ENCODE peak calls at places on chromosomes 16 and 17, in eight cellular contexts. B, F, I, W, V, D, K and J are unnamed samples.

GRCh38 chr16:85735225-85735722 is 15.6 kb downstream of the C16orf74 start:
- DNase-seq in I (no peak), B (peak; percentile 71), D (no peak), W (no peak), F (peak; percentile 84), V (no peak), K (peak; percentile 88), J (no peak)

GRCh38 chr17:76076765-76077581 is 2.0 kb upstream of the ZACN start:
- DNase-seq in I (no peak), K (no peak), V (no peak), B (peak; percentile 78), F (no peak), D (no peak), W (no peak), J (no peak)

GRCh38 chr17:50114849-50115357 is 15.1 kb downstream of the SAMD14 start:
- DNase-seq in D (no peak), W (peak; percentile 66), I (peak; percentile 87), F (no peak), V (peak; percentile 70), B (peak; percentile 35), K (peak; percentile 80), J (peak; percentile 77)

GRCh38 chr16:1770328-1771071 is 843 bp downstream of the NME3 start:
- DNase-seq in V (peak; percentile 81), I (peak; percentile 47), W (no peak), B (peak; percentile 28), F (peak; percentile 66), D (no peak), K (peak; percentile 18), J (no peak)

GRCh38 chr17:63552211-63552610 is 1.9 kb downstream of the DCAF7 start:
- DNase-seq in K (no peak), B (no peak), V (no peak), D (no peak), I (no peak), W (no peak), F (no peak), J (no peak)

GRCh38 chr16:3857189-3858013 is 23.1 kb downstream of the CREBBP start:
- DNase-seq in I (peak; percentile 65), V (no peak), F (no peak), D (no peak), B (no peak), W (no peak), K (no peak), J (no peak)

GRCh38 chr16:75246504-75247205 is 4.8 kb downstream of the BCAR1 start:
- DNase-seq in F (no peak), I (no peak), W (no peak), V (no peak), B (no peak), D (no peak), K (no peak), J (no peak)

GRCh38 chr16:75380870-75381269 is 52.4 kb downstream of the CFDP1 start:
- DNase-seq in K (no peak), W (no peak), D (no peak), B (no peak), F (no peak), V (no peak), I (no peak), J (no peak)

GRCh38 chr17:82238562-82239201 is 9.8 kb downstream of the SLC16A3 start:
- DNase-seq in F (peak; percentile 77), B (peak; percentile 67), D (no peak), V (peak; percentile 93), W (no peak), I (peak; percentile 95), K (no peak), J (peak; percentile 70)

GRCh38 chr17:14950216-14950615 is 314.9 kb downstream of the PMP22 start:
- DNase-seq in B (no peak), V (no peak), D (no peak), I (no peak), F (no peak), W (no peak), K (no peak), J (no peak)

GRCh38 chr16:86401119-86401518 is 109.2 kb upstream of the FOXF1 start:
- DNase-seq in F (no peak), V (no peak), K (no peak), B (no peak), W (no peak), I (no peak), D (no peak), J (no peak)

GRCh38 chr17:4953461-4953961 is 2.6 kb downstream of the ENO3 start:
- DNase-seq in B (no peak), W (no peak), D (no peak), V (no peak), K (no peak), F (no peak), I (no peak), J (peak; percentile 58)

GRCh38 chr16:24992696-24993095 is 22.5 kb downstream of the ARHGAP17 start:
- DNase-seq in V (no peak), I (no peak), W (no peak), K (no peak), D (no peak), F (no peak), B (no peak), J (no peak)

GRCh38 chr16:24988593-24989338 is 26.4 kb downstream of the ARHGAP17 start:
- DNase-seq in V (peak; percentile 86), W (peak; percentile 30), I (peak; percentile 54), K (peak; percentile 38), B (no peak), F (no peak), D (no peak), J (peak; percentile 45)

GRCh38 chr16:24990803-24991202 is 24.4 kb downstream of the ARHGAP17 start:
- DNase-seq in D (no peak), F (no peak), V (no peak), B (no peak), K (no peak), I (no peak), W (no peak), J (no peak)

GRCh38 chr16:24989417-24989978 is 25.7 kb downstream of the ARHGAP17 start:
- DNase-seq in B (no peak), D (no peak), V (no peak), F (no peak), I (no peak), W (no peak), K (no peak), J (no peak)

GRCh38 chr16:24991349-24991748 is 23.8 kb downstream of the ARHGAP17 start:
- DNase-seq in F (no peak), I (no peak), D (no peak), V (no peak), B (no peak), W (no peak), K (peak; percentile 32), J (no peak)
- H3K27ac ChIP-seq in F (no peak overlapping the region), I (no peak overlapping the region), D (peak overlapping the region; percentile 92), V (no peak overlapping the region), B (no peak overlapping the region), W (peak overlapping the region; percentile 35), K (no peak overlapping the region), J (no peak overlapping the region)

GRCh38 chr17:10031102-10031501 is 126.0 kb upstream of the RCVRN start:
- DNase-seq in B (no peak), W (no peak), K (no peak), V (no peak), I (no peak), D (no peak), F (no peak), J (no peak)
- H3K4me1 ChIP-seq in B (no peaks in the 10 kb centered on the region), W (peaks cover 8% of the 10 kb centered on the region), K (no peaks in the 10 kb centered on the region), V (no peaks in the 10 kb centered on the region), I (no peaks in the 10 kb centered on the region), D (no peaks in the 10 kb centered on the region), F (no peaks in the 10 kb centered on the region), J (no peaks in the 10 kb centered on the region)

DNA sequence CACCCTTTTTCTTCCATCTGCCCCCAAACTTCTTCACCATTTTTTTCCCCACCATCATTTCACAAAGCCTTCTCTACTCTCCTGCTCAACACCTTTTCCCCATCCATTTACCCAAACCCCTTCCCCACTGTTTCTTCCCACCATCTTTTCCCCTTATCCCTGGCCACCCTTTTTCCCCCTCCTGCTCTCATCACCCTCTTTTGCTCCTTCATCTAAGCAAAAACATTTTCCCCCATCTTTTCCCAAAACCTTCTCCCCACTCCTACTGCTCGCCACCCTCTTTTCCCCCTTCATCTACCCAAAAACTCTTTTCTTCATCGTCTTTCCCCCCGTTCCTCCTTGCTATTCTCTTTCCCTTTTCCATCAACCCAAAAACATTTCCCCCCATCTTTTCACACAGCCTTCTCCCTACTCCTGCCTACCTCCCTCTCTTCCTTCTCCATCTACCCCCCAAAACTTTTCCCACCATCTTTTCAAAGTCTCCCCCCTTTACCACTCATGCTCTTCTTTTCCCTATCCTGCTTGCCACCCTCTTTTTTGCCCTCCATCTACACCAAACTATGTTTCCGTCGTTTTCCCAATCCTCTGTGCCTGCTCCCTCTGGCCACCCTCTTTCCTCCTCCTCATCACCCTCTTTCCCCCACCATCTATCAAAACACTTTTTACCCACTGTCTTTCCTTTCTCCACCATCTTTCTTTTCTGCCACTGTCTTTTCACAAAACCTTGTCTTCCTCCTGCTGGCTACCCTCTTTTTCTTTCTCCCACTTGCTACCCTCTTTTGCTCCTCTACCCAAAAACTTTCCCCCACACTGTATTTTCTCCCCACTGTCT is 205.8 kb upstream of the WSB1 start:
- DNase-seq in I (no peak), D (no peak), V (no peak), F (no peak), B (no peak), W (no peak), K (no peak), J (no peak)
- H3K9me3 ChIP-seq in I (no peaks in the 10 kb centered on the region), D (no peaks in the 10 kb centered on the region), V (no peaks in the 10 kb centered on the region), F (no peaks in the 10 kb centered on the region), B (no peaks in the 10 kb centered on the region), W (no peaks in the 10 kb centered on the region), K (no peaks in the 10 kb centered on the region), J (no peaks in the 10 kb centered on the region)

DNA sequence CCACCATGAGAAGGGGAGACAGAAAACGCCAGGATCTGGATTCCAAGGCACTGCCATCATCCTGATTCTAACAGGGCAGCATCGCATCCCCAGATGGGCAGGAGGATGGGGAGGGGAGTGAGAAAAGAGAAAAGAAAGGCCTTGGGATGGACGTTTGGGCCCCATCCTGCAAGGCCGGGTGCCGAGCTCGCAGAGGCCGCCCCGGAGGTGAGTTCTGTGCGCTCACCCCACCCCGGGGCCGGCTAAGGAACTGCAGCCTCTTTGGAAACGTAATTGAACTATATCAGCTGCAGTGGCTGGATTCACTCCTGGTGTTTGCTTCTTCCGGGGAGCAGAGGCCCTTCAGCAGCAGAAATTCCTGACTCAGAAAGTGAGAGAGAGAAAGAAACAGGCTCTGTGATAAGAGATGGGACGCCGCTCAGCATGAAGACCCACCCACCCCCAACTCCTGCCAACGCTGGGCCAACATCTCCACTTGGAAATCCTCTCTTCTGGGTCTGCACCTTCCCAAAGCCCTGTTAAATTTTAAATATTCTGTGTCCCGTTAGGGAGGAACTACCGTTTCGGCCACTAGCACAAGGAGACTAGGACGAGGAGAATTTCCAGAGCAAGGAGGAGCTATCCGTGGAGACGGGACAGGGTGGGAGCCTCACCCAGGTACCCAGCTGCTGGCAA is 8.5 kb upstream of the SSTR2 start:
- DNase-seq in I (peak; percentile 79), D (peak; percentile 17), W (peak; percentile 88), K (peak; percentile 69), B (peak; percentile 40), F (peak; percentile 70), V (peak; percentile 70), J (peak; percentile 70)
- H3K27ac ChIP-seq in I (no peak overlapping the region), D (peak overlapping the region; percentile 44), W (peak overlapping the region; percentile 50), K (no peak overlapping the region), B (no peak overlapping the region), F (no peak overlapping the region), V (no peak overlapping the region), J (no peak overlapping the region)